ENCODE peak calls at places on chromosomes 16 and 17, in eight cellular contexts. O, Y, J, E, R, S, M and K are unnamed samples.

GRCh38 chr16:61923629-61924028 is 112.6 kb downstream of the CDH8 start:
- DNase-seq in O (no peak), Y (no peak), J (no peak), E (no peak), R (no peak), S (no peak), M (no peak), K (no peak)

GRCh38 chr16:81366316-81366932 is 51.7 kb downstream of the GAN start:
- DNase-seq in O (peak; percentile 72), Y (no peak), J (peak; percentile 60), E (no peak), R (no peak), S (peak; percentile 73), M (no peak), K (peak; percentile 77)

GRCh38 chr17:61383689-61384201 is 15.9 kb upstream of the TBX2 start:
- DNase-seq in O (no peak), Y (no peak), J (no peak), E (peak; percentile 65), R (no peak), S (peak; percentile 54), M (no peak), K (no peak)

GRCh38 chr16:75301804-75302203 is 50.4 kb upstream of the BCAR1 start:
- DNase-seq in O (no peak), Y (no peak), J (no peak), E (no peak), R (no peak), S (no peak), M (no peak), K (no peak)

GRCh38 chr16:1002399-1003161 is 21.0 kb downstream of the SOX8 start:
- DNase-seq in O (peak; percentile 61), Y (no peak), J (no peak), E (no peak), R (no peak), S (peak; percentile 83), M (peak; percentile 71), K (peak; percentile 73)

GRCh38 chr17:81703747-81704654 is 834 bp downstream of the MRPL12 start:
- DNase-seq in O (peak; percentile 42), Y (no peak), J (no peak), E (no peak), R (no peak), S (no peak), M (no peak), K (no peak)

GRCh38 chr17:74211929-74212261 is 1.5 kb upstream of the TTYH2 start:
- DNase-seq in O (no peak), Y (no peak), J (no peak), E (no peak), R (no peak), S (peak; percentile 25), M (no peak), K (no peak)

GRCh38 chr17:40600486-40601046 is 35.3 kb upstream of the CCR7 start:
- DNase-seq in O (no peak), Y (no peak), J (no peak), E (no peak), R (no peak), S (no peak), M (no peak), K (no peak)

GRCh38 chr16:90020838-90021382 is 1.7 kb upstream of the DBNDD1 start:
- DNase-seq in O (peak; percentile 83), Y (no peak), J (no peak), E (no peak), R (no peak), S (peak; percentile 35), M (no peak), K (peak; percentile 28)

GRCh38 chr16:49986351-49987124 is 38.5 kb upstream of the CNEP1R1 start:
- DNase-seq in O (no peak), Y (no peak), J (no peak), E (no peak), R (no peak), S (peak; percentile 31), M (no peak), K (peak; percentile 39)

GRCh38 chr16:3748307-3748706 is 31.0 kb upstream of the TRAP1 start:
- DNase-seq in O (no peak), Y (no peak), J (no peak), E (no peak), R (peak; percentile 39), S (no peak), M (no peak), K (no peak)

GRCh38 chr17:9772658-9773057 is 18.7 kb downstream of the DHRS7C start:
- DNase-seq in O (no peak), Y (no peak), J (no peak), E (peak; percentile 69), R (peak; percentile 62), S (no peak), M (no peak), K (no peak)

GRCh38 chr17:19274893-19275292 is 37.7 kb downstream of the EPN2 start:
- DNase-seq in O (peak; percentile 59), Y (no peak), J (no peak), E (no peak), R (no peak), S (no peak), M (no peak), K (no peak)

GRCh38 chr16:11793840-11794239 is 3.2 kb downstream of the ZC3H7A start:
- DNase-seq in O (no peak), Y (no peak), J (no peak), E (no peak), R (peak; percentile 28), S (peak; percentile 27), M (no peak), K (no peak)

GRCh38 chr16:21260870-21261791 is 17.0 kb downstream of the CRYM start:
- DNase-seq in O (no peak), Y (peak; percentile 44), J (no peak), E (no peak), R (no peak), S (peak; percentile 89), M (no peak), K (peak; percentile 57)

GRCh38 chr16:84689126-84689525 is 10.7 kb upstream of the USP10 start:
- DNase-seq in O (no peak), Y (peak; percentile 87), J (no peak), E (no peak), R (no peak), S (peak; percentile 97), M (no peak), K (peak; percentile 85)

GRCh38 chr16:82753821-82754220 is 127.1 kb downstream of the CDH13 start:
- DNase-seq in O (no peak), Y (no peak), J (no peak), E (no peak), R (no peak), S (peak; percentile 66), M (no peak), K (no peak)

GRCh38 chr16:12536412-12536746 is 267.3 kb downstream of the CPPED1 start:
- DNase-seq in O (no peak), Y (no peak), J (no peak), E (no peak), R (no peak), S (no peak), M (no peak), K (no peak)

GRCh38 chr17:30334421-30334820 is 564 bp upstream of the TMIGD1 start:
- DNase-seq in O (no peak), Y (no peak), J (no peak), E (no peak), R (no peak), S (peak; percentile 44), M (no peak), K (no peak)

GRCh38 chr17:1997146-1997586 is 28.0 kb downstream of the RTN4RL1 start:
- DNase-seq in O (no peak), Y (no peak), J (no peak), E (no peak), R (no peak), S (no peak), M (no peak), K (no peak)

GRCh38 chr17:1996243-1997145 is 28.6 kb downstream of the RTN4RL1 start:
- DNase-seq in O (no peak), Y (no peak), J (no peak), E (no peak), R (no peak), S (no peak), M (no peak), K (no peak)

GRCh38 chr17:1997587-1998425 is 27.3 kb downstream of the RTN4RL1 start:
- DNase-seq in O (no peak), Y (no peak), J (peak; percentile 78), E (no peak), R (no peak), S (no peak), M (no peak), K (no peak)

GRCh38 chr17:1999557-2000251 is 25.4 kb downstream of the RTN4RL1 start:
- DNase-seq in O (no peak), Y (no peak), J (peak; percentile 79), E (no peak), R (peak; percentile 78), S (peak; percentile 14), M (no peak), K (peak; percentile 22)

DNA sequence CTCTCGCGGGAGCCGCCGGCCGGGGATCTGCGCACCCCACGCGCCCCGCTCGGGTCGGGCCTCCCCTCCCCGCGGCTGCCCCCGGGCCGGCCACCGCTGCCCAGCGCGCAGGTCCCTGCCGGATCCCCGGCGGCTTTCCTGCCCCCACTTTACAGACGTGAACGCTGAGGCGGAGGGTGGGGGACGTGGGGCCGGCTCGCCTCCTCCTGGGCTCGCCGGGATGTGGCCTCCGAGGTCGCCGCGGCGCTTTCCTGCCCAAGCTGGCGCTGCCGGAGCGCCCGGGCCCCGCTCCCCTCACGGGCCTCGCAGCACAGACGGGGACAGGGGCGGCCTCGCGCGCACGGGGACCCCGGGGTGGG is 26.7 kb downstream of the RTN4RL1 start:
- DNase-seq in O (no peak), Y (no peak), J (peak; percentile 51), E (no peak), R (no peak), S (no peak), M (no peak), K (no peak)
- H3K4me3 ChIP-seq in O (no peak overlapping the region), Y (no peak overlapping the region), J (peak overlapping the region; percentile 62), E (peak overlapping the region; percentile 36), R (peak overlapping the region; percentile 48), S (peak overlapping the region; percentile 14), M (no peak overlapping the region), K (no peak overlapping the region)

DNA sequence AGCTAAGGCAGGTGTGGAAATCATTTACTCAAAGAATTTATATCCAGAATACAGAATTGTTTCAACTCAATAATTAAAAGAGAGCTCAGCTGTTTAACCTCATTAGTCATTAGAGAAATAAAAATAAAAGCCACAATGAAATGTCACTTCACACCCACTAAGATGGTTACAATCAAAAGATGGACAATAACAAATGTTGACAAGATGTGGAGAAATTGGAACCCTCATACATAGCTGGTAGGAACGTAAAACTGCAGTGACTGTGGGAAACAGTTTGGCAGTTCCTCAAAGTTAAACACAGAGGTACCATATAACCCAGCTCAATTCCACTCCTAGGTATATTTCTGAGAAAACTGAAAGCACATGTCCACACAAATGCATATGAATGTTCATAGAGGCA is 49.8 kb downstream of the NDEL1 start:
- DNase-seq in O (no peak), Y (no peak), J (no peak), E (no peak), R (no peak), S (no peak), M (no peak), K (no peak)
- TF ChIP-seq CTCF in O (no peak), Y (no peak), J (no peak), E (no peak), R (no peak), S (no peak), M (no peak), K (no peak)

GRCh38 chr17:79814966-79815835 is 18.3 kb upstream of the CBX8 start:
- DNase-seq in O (no peak), Y (no peak), J (peak; percentile 66), E (peak; percentile 88), R (no peak), S (peak; percentile 45), M (no peak), K (peak; percentile 32)
- H3K4me3 ChIP-seq in O (no peak overlapping the region), Y (no peak overlapping the region), J (peak overlapping the region; percentile 25), E (peak overlapping the region; percentile 10), R (no peak overlapping the region), S (peak overlapping the region; percentile 28), M (no peak overlapping the region), K (no peak overlapping the region)

GRCh38 chr17:3923466-3924190 is 7.4 kb upstream of the P2RX1 start:
- DNase-seq in O (no peak), Y (no peak), J (no peak), E (no peak), R (no peak), S (no peak), M (no peak), K (no peak)
- TF ChIP-seq CTCF in O (no peak), Y (no peak), J (no peak), E (no peak), R (no peak), S (no peak), M (no peak), K (no peak)